ENCODE peak calls at places on chromosomes 5 and 9, in eight cellular contexts. One of them, this sample, is unnamed. For H3K4me1 and H3K27me3, the result is how much of the 10 kb centered on the place peaks cover.

GRCh38 chr9:10274983-10275382 is 337.8 kb downstream of the PTPRD start:
- DNase-seq in lung: no peak
- DNase-seq in MM.1S: no peak
- DNase-seq in H1: no peak
- DNase-seq in H9: no peak
- DNase-seq in CD8-positive, alpha-beta T cell: no peak
- DNase-seq in colonic mucosa: no peak
- DNase-seq in HCT116: no peak
- DNase-seq in this sample: no peak

GRCh38 chr5:63963080-63963735 is 963 bp upstream of the HTR1A start:
- DNase-seq in CD8-positive, alpha-beta T cell: no peak
- DNase-seq in colonic mucosa: peak
- DNase-seq in MM.1S: peak
- DNase-seq in HCT116: peak
- DNase-seq in H1: peak
- DNase-seq in lung: peak
- DNase-seq in H9: peak
- DNase-seq in this sample: no peak

GRCh38 chr5:66113160-66113559 is 30.9 kb upstream of the SREK1 start:
- DNase-seq in H1: no peak
- DNase-seq in HCT116: peak
- DNase-seq in colonic mucosa: no peak
- DNase-seq in H9: no peak
- DNase-seq in lung: no peak
- DNase-seq in MM.1S: no peak
- DNase-seq in CD8-positive, alpha-beta T cell: no peak
- DNase-seq in this sample: no peak

GRCh38 chr9:133352635-133353340 is 3.5 kb downstream of the SURF1 start:
- DNase-seq in MM.1S: no peak
- DNase-seq in colonic mucosa: no peak
- DNase-seq in H1: no peak
- DNase-seq in lung: no peak
- DNase-seq in CD8-positive, alpha-beta T cell: no peak
- DNase-seq in HCT116: no peak
- DNase-seq in H9: no peak
- DNase-seq in this sample: no peak

GRCh38 chr9:17589771-17590170 is 10.9 kb downstream of the SH3GL2 start:
- DNase-seq in lung: no peak
- DNase-seq in CD8-positive, alpha-beta T cell: no peak
- DNase-seq in MM.1S: no peak
- DNase-seq in H1: no peak
- DNase-seq in H9: no peak
- DNase-seq in colonic mucosa: no peak
- DNase-seq in HCT116: no peak
- DNase-seq in this sample: no peak

GRCh38 chr5:141877478-141878185 is 578 bp downstream of the PCDH1 start:
- DNase-seq in colonic mucosa: peak
- DNase-seq in H9: no peak
- DNase-seq in MM.1S: peak
- DNase-seq in lung: no peak
- DNase-seq in HCT116: no peak
- DNase-seq in H1: peak
- DNase-seq in CD8-positive, alpha-beta T cell: peak
- DNase-seq in this sample: no peak

GRCh38 chr5:124206540-124206939 is 539.9 kb downstream of the ZNF608 start:
- DNase-seq in H1: no peak
- DNase-seq in MM.1S: no peak
- DNase-seq in CD8-positive, alpha-beta T cell: no peak
- DNase-seq in H9: no peak
- DNase-seq in HCT116: no peak
- DNase-seq in lung: no peak
- DNase-seq in colonic mucosa: no peak
- DNase-seq in this sample: no peak

GRCh38 chr5:17448877-17449276 is 49.2 kb upstream of the TAF11L2 start:
- DNase-seq in colonic mucosa: no peak
- DNase-seq in CD8-positive, alpha-beta T cell: no peak
- DNase-seq in lung: no peak
- DNase-seq in HCT116: no peak
- DNase-seq in H1: no peak
- DNase-seq in H9: no peak
- DNase-seq in MM.1S: no peak
- DNase-seq in this sample: no peak

GRCh38 chr5:91312698-91313097 is 70.4 kb downstream of the ARRDC3 start:
- DNase-seq in colonic mucosa: no peak
- DNase-seq in H9: no peak
- DNase-seq in lung: no peak
- DNase-seq in CD8-positive, alpha-beta T cell: no peak
- DNase-seq in H1: no peak
- DNase-seq in MM.1S: no peak
- DNase-seq in HCT116: no peak
- DNase-seq in this sample: no peak

GRCh38 chr5:128695791-128696520 is 157.9 kb upstream of the FBN2 start:
- DNase-seq in MM.1S: no peak
- DNase-seq in CD8-positive, alpha-beta T cell: no peak
- DNase-seq in H1: no peak
- DNase-seq in lung: no peak
- DNase-seq in H9: peak
- DNase-seq in HCT116: no peak
- DNase-seq in colonic mucosa: no peak
- DNase-seq in this sample: no peak

DNA sequence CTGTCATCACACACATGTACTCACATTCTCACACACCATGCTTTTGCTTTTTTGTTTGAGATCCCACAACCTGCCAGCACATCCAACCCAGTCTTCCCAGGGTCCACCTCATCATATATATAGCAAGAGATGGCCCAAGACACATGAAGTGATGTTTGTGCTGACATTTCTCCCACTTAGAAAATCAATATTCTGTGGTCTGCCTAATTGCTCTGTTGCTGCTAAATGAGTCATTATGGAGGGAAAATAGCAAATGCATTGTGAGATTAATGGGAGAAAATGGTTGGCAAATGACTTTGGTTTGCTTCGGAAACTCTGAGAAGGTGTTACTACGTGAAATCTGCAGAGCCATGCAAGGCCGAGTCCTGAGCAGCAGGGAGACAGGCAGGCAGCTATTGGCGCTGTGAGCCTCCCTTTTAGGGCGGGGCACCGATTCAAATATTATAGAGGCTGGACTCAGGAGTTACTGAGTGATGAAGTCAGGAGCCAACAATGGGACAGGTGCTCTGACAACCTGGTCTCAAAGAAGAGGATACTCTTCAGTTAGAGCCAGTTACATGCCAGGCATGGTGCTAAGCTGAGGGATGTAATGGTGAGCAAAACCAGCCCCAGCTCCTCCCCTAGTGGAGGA is 62.8 kb downstream of the DAB2IP start:
- DNase-seq in MM.1S: no peak
- DNase-seq in CD8-positive, alpha-beta T cell: no peak
- DNase-seq in lung: no peak
- DNase-seq in H9: no peak
- DNase-seq in HCT116: no peak
- DNase-seq in colonic mucosa: no peak
- DNase-seq in H1: no peak
- DNase-seq in this sample: no peak
- H3K4me1 ChIP-seq in MM.1S: under half
- H3K4me1 ChIP-seq in CD8-positive, alpha-beta T cell: under half
- H3K4me1 ChIP-seq in lung: under half
- H3K4me1 ChIP-seq in H9: under half
- H3K4me1 ChIP-seq in HCT116: under half
- H3K4me1 ChIP-seq in colonic mucosa: under half
- H3K4me1 ChIP-seq in H1: under half
- H3K4me1 ChIP-seq in this sample: under half

GRCh38 chr5:55983986-55984385 is 10.8 kb downstream of the IL6ST start:
- DNase-seq in colonic mucosa: no peak
- DNase-seq in H1: no peak
- DNase-seq in MM.1S: no peak
- DNase-seq in lung: no peak
- DNase-seq in CD8-positive, alpha-beta T cell: no peak
- DNase-seq in H9: no peak
- DNase-seq in HCT116: no peak
- DNase-seq in this sample: no peak

GRCh38 chr5:55985181-55985580 is 9.6 kb downstream of the IL6ST start:
- DNase-seq in H1: no peak
- DNase-seq in lung: no peak
- DNase-seq in CD8-positive, alpha-beta T cell: no peak
- DNase-seq in MM.1S: peak
- DNase-seq in colonic mucosa: no peak
- DNase-seq in H9: no peak
- DNase-seq in HCT116: no peak
- DNase-seq in this sample: no peak

GRCh38 chr5:55988979-55989612 is 5.7 kb downstream of the IL6ST start:
- DNase-seq in H1: no peak
- DNase-seq in HCT116: no peak
- DNase-seq in CD8-positive, alpha-beta T cell: no peak
- DNase-seq in lung: no peak
- DNase-seq in H9: no peak
- DNase-seq in MM.1S: peak
- DNase-seq in colonic mucosa: no peak
- DNase-seq in this sample: no peak

GRCh38 chr5:55989860-55990259 is 4.9 kb downstream of the IL6ST start:
- DNase-seq in HCT116: no peak
- DNase-seq in MM.1S: peak
- DNase-seq in H9: no peak
- DNase-seq in CD8-positive, alpha-beta T cell: no peak
- DNase-seq in colonic mucosa: no peak
- DNase-seq in H1: no peak
- DNase-seq in lung: no peak
- DNase-seq in this sample: no peak

GRCh38 chr5:55986931-55987330 is 7.8 kb downstream of the IL6ST start:
- DNase-seq in HCT116: no peak
- DNase-seq in MM.1S: peak
- DNase-seq in CD8-positive, alpha-beta T cell: no peak
- DNase-seq in colonic mucosa: no peak
- DNase-seq in lung: no peak
- DNase-seq in H1: no peak
- DNase-seq in H9: no peak
- DNase-seq in this sample: no peak
- H3K27ac ChIP-seq in HCT116: no peak
- H3K27ac ChIP-seq in MM.1S: peak
- H3K27ac ChIP-seq in CD8-positive, alpha-beta T cell: no peak
- H3K27ac ChIP-seq in colonic mucosa: no peak
- H3K27ac ChIP-seq in lung: no peak
- H3K27ac ChIP-seq in H1: no peak
- H3K27ac ChIP-seq in H9: no peak
- H3K27ac ChIP-seq in this sample: no peak

GRCh38 chr9:108766786-108767185 is 89.0 kb downstream of the ACTL7B start:
- DNase-seq in H9: peak
- DNase-seq in CD8-positive, alpha-beta T cell: no peak
- DNase-seq in H1: no peak
- DNase-seq in lung: no peak
- DNase-seq in colonic mucosa: no peak
- DNase-seq in MM.1S: no peak
- DNase-seq in HCT116: no peak
- DNase-seq in this sample: no peak
- H3K27me3 ChIP-seq in H9: under half
- H3K27me3 ChIP-seq in CD8-positive, alpha-beta T cell: under half
- H3K27me3 ChIP-seq in H1: under half
- H3K27me3 ChIP-seq in lung: under half
- H3K27me3 ChIP-seq in colonic mucosa: under half
- H3K27me3 ChIP-seq in MM.1S: under half
- H3K27me3 ChIP-seq in HCT116: under half
- H3K27me3 ChIP-seq in this sample: under half

DNA sequence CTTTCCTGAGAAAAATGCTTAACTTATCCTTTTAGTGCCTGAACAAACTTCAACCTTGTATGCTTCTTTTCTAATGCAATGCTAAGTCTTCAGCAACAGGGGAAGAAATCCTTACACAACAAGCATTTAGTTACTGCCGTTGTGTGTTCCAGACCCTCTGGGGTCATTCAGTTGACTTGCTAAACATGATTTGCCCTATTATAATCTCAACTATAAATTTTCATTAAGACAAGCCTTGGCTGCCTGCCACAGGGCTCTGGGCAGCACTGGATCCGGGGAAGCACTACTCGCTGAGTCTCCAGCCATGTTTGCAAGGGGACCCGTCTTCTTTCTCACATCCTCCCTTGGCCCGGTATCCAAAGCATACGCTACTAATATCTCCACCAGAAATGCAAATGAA is 58.1 kb downstream of the PTCH1 start:
- DNase-seq in lung: no peak
- DNase-seq in H9: no peak
- DNase-seq in HCT116: no peak
- DNase-seq in H1: no peak
- DNase-seq in MM.1S: no peak
- DNase-seq in colonic mucosa: no peak
- DNase-seq in CD8-positive, alpha-beta T cell: no peak
- DNase-seq in this sample: no peak
- H3K4me1 ChIP-seq in lung: under half
- H3K4me1 ChIP-seq in H9: under half
- H3K4me1 ChIP-seq in HCT116: under half
- H3K4me1 ChIP-seq in H1: under half
- H3K4me1 ChIP-seq in MM.1S: under half
- H3K4me1 ChIP-seq in colonic mucosa: under half
- H3K4me1 ChIP-seq in CD8-positive, alpha-beta T cell: under half
- H3K4me1 ChIP-seq in this sample: under half

DNA sequence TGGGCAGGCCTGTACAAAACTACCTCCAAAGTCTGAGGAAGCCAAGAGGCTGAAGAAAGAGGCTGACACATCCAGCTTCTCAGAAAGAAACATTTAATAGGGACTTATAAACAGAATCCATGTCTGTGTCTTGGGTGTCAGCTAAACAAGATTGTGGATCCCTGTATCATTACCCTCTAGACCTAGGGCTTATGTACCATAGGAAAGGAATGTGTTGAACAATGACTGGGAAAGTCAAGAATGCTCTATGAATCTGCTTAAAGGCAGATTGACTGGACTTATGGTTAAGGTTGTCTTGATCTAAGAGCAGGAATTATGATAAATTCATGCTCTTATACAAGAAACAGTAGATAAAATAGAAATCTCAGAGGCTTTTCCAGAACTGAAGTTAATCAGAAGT is 335.7 kb upstream of the RPS23 start:
- DNase-seq in CD8-positive, alpha-beta T cell: no peak
- DNase-seq in MM.1S: no peak
- DNase-seq in lung: no peak
- DNase-seq in colonic mucosa: no peak
- DNase-seq in HCT116: no peak
- DNase-seq in H1: no peak
- DNase-seq in H9: no peak
- DNase-seq in this sample: no peak
- H3K27ac ChIP-seq in CD8-positive, alpha-beta T cell: no peak
- H3K27ac ChIP-seq in MM.1S: no peak
- H3K27ac ChIP-seq in lung: no peak
- H3K27ac ChIP-seq in colonic mucosa: no peak
- H3K27ac ChIP-seq in HCT116: no peak
- H3K27ac ChIP-seq in H1: no peak
- H3K27ac ChIP-seq in H9: no peak
- H3K27ac ChIP-seq in this sample: no peak